ENCODE peak calls at places on chromosomes 11 and 22, in six cellular contexts. D, Q, P, B, S and E are unnamed samples.

GRCh38 chr22:38419121-38419863 is 35.7 kb downstream of the KCNJ4 start:
- DNase-seq in D (no peak), Q (no peak), P (no peak), B (no peak), S (no peak), E (no peak)

GRCh38 chr11:119198925-119199324 is 7.2 kb upstream of the CBL start:
- DNase-seq in D (no peak), Q (no peak), P (no peak), B (no peak), S (no peak), E (no peak)

GRCh38 chr22:31625257-31625640 is 36.8 kb downstream of the PISD start:
- DNase-seq in D (no peak), Q (no peak), P (no peak), B (no peak), S (no peak), E (no peak)

GRCh38 chr11:69325446-69325845 is 31.5 kb downstream of the MYEOV start:
- DNase-seq in D (no peak), Q (no peak), P (no peak), B (peak; percentile 11), S (no peak), E (no peak)

GRCh38 chr11:126384449-126385070 is 29.1 kb downstream of the ST3GAL4 start:
- DNase-seq in D (no peak), Q (no peak), P (no peak), B (peak; percentile 83), S (no peak), E (no peak)

GRCh38 chr22:20583471-20583922 is 76.1 kb downstream of the MED15 start:
- DNase-seq in D (peak; percentile 41), Q (no peak), P (peak; percentile 46), B (peak; percentile 20), S (no peak), E (no peak)

GRCh38 chr11:61828629-61829407 is 718 bp downstream of the FADS2 start:
- DNase-seq in D (peak; percentile 82), Q (no peak), P (peak; percentile 78), B (no peak), S (no peak), E (no peak)

GRCh38 chr11:63906585-63906984 is 10.4 kb downstream of the RCOR2 start:
- DNase-seq in D (peak; percentile 54), Q (no peak), P (peak; percentile 52), B (no peak), S (peak; percentile 27), E (no peak)

GRCh38 chr11:65643971-65644370 is 6.1 kb downstream of the SIPA1 start:
- DNase-seq in D (no peak), Q (no peak), P (no peak), B (no peak), S (no peak), E (no peak)